ENCODE peak calls at places on chromosomes 2 and 18, in seven cellular contexts. L is GM12865, Z is AG09319, M is neural crest cell, P is GM20000, H is H9, N is left ventricle myocardium inferior. T is an unnamed sample.

GRCh38 chr2:57892920-57893319 is 153.7 kb upstream of the VRK2 start:
- DNase-seq in N (no peak), Z (no peak), L (peak), P (peak), H (no peak), M (no peak), T (no peak)

GRCh38 chr2:161763153-161763552 is 138.9 kb downstream of the SLC4A10 start:
- DNase-seq in P (no peak), L (no peak), Z (no peak), H (no peak), M (no peak), N (no peak), T (no peak)

GRCh38 chr2:20522311-20522710 is 75.4 kb downstream of the RHOB start:
- DNase-seq in N (no peak), L (no peak), Z (no peak), M (no peak), P (no peak), H (no peak), T (no peak)

GRCh38 chr2:8437228-8437948 is 244.5 kb upstream of the ID2 start:
- DNase-seq in L (no peak), P (no peak), Z (no peak), N (no peak), M (no peak), H (no peak), T (no peak)

GRCh38 chr2:139165041-139165440 is 384.9 kb upstream of the NXPH2 start:
- DNase-seq in M (no peak), L (no peak), P (no peak), N (no peak), H (no peak), Z (no peak), T (no peak)

GRCh38 chr18:9260388-9261380 is 73.9 kb upstream of the TWSG1 start:
- DNase-seq in M (no peak), H (no peak), N (no peak), P (no peak), L (no peak), Z (no peak), T (no peak)

GRCh38 chr18:57212678-57213077 is 65.8 kb downstream of the BOD1L2 start:
- DNase-seq in M (no peak), Z (no peak), N (no peak), H (no peak), P (no peak), L (no peak), T (no peak)

GRCh38 chr2:20371656-20372055 is 21.0 kb upstream of the PUM2 start:
- DNase-seq in N (no peak), P (no peak), M (no peak), H (no peak), Z (no peak), L (peak), T (no peak)

GRCh38 chr2:23384551-23385349 is at the start of gene KLHL29:
- DNase-seq in N (peak), M (peak), L (peak), H (peak), Z (no peak), P (peak), T (peak)

GRCh38 chr2:203498161-203498560 is 36.9 kb downstream of the RAPH1 start:
- DNase-seq in L (no peak), P (no peak), H (no peak), N (no peak), M (no peak), Z (no peak), T (no peak)

GRCh38 chr18:32262092-32262491 is 72.3 kb downstream of the MEP1B start:
- DNase-seq in P (no peak), N (no peak), Z (no peak), L (no peak), H (no peak), M (no peak), T (no peak)

GRCh38 chr18:25279133-25279532 is 72.8 kb downstream of the ZNF521 start:
- DNase-seq in P (no peak), M (no peak), H (no peak), L (no peak), Z (no peak), N (no peak), T (no peak)

GRCh38 chr2:36433311-36434217 is 78.0 kb downstream of the CRIM1 start:
- DNase-seq in P (no peak), H (no peak), L (no peak), Z (no peak), M (no peak), N (peak), T (no peak)

GRCh38 chr2:181985632-181986205 is at the start of gene PPP1R1C:
- DNase-seq in H (no peak), L (no peak), P (no peak), Z (no peak), M (no peak), N (no peak), T (no peak)

GRCh38 chr2:109312902-109313301 is 183.9 kb downstream of the SH3RF3 start:
- DNase-seq in Z (no peak), L (no peak), N (no peak), M (no peak), P (no peak), H (no peak), T (no peak)

GRCh38 chr2:38634684-38635083 is 31.2 kb upstream of the GALM start:
- DNase-seq in M (no peak), P (peak), N (no peak), H (no peak), L (peak), Z (no peak), T (no peak)

GRCh38 chr18:59042477-59042842 is 97.2 kb upstream of the SEC11C start:
- DNase-seq in N (no peak), L (no peak), M (no peak), P (no peak), H (no peak), Z (peak), T (no peak)

GRCh38 chr18:5488844-5489243 is 55.0 kb downstream of the EPB41L3 start:
- DNase-seq in N (no peak), M (no peak), L (no peak), P (no peak), H (peak), Z (no peak), T (no peak)

GRCh38 chr2:75403991-75404428 is 156.7 kb downstream of the EVA1A start:
- DNase-seq in L (peak), P (peak), N (no peak), M (no peak), Z (peak), H (peak), T (no peak)

GRCh38 chr2:74048147-74048546 is 63.4 kb downstream of the TET3 start:
- DNase-seq in L (no peak), N (no peak), P (no peak), M (no peak), Z (no peak), H (no peak), T (no peak)

GRCh38 chr2:45698538-45698937 is 47.1 kb downstream of the PRKCE start:
- DNase-seq in M (no peak), H (no peak), N (no peak), P (no peak), Z (no peak), L (no peak), T (no peak)

GRCh38 chr2:118686364-118686763 is 161.1 kb downstream of the EN1 start:
- DNase-seq in H (no peak), N (no peak), L (no peak), Z (peak), P (no peak), M (no peak), T (no peak)

GRCh38 chr2:96477458-96477857 is 27.7 kb downstream of the NEURL3 start:
- DNase-seq in L (no peak), P (no peak), Z (no peak), M (no peak), H (no peak), N (no peak), T (no peak)

GRCh38 chr2:61255580-61256437 is 93.8 kb downstream of the C2orf74 start:
- DNase-seq in Z (peak), N (no peak), H (no peak), P (no peak), M (no peak), L (no peak), T (no peak)

GRCh38 chr2:171237754-171238505 is 77.2 kb upstream of the TLK1 start:
- DNase-seq in Z (no peak), M (no peak), H (no peak), P (no peak), N (no peak), L (no peak), T (no peak)

GRCh38 chr2:3198119-3198518 is 179.5 kb downstream of the EIPR1 start:
- DNase-seq in M (peak), H (peak), L (peak), Z (no peak), P (no peak), N (no peak), T (no peak)

GRCh38 chr2:182148344-182148743 is 162.7 kb downstream of the PPP1R1C start:
- DNase-seq in L (no peak), P (no peak), N (no peak), H (no peak), Z (no peak), M (no peak), T (no peak)

GRCh38 chr2:3147641-3148530 is 229.7 kb downstream of the EIPR1 start:
- DNase-seq in L (no peak), P (no peak), N (no peak), H (no peak), M (no peak), Z (no peak), T (no peak)

GRCh38 chr2:27498975-27499374 is 2.3 kb downstream of the GCKR start:
- DNase-seq in P (no peak), L (no peak), Z (no peak), N (no peak), H (no peak), M (no peak), T (no peak)

GRCh38 chr18:47263197-47263827 is 11.9 kb upstream of the SKOR2 start:
- DNase-seq in N (no peak), P (no peak), L (no peak), H (peak), Z (no peak), M (no peak), T (peak)

GRCh38 chr2:129734343-129735034 is 245.0 kb upstream of the RAB6C start:
- DNase-seq in L (no peak), M (no peak), N (no peak), Z (no peak), P (no peak), H (no peak), T (no peak)

GRCh38 chr2:238790877-238791276 is 57.0 kb upstream of the TWIST2 start:
- DNase-seq in L (no peak), N (no peak), Z (no peak), P (no peak), M (no peak), H (no peak), T (no peak)

GRCh38 chr2:120703330-120703994 is 32.2 kb upstream of the GLI2 start:
- DNase-seq in N (no peak), L (no peak), M (no peak), Z (no peak), H (no peak), P (no peak), T (no peak)

GRCh38 chr2:234178309-234179030 is 128.0 kb downstream of the SPP2 start:
- DNase-seq in L (no peak), Z (no peak), N (no peak), M (no peak), P (no peak), H (no peak), T (no peak)

GRCh38 chr18:14958701-14959100 is 210.7 kb downstream of the ANKRD30B start:
- DNase-seq in P (no peak), L (no peak), H (no peak), Z (no peak), N (no peak), M (no peak), T (no peak)
- TF ChIP-seq CTCF in P (no peak), L (no peak), H (no peak), Z (no peak), N (no peak), M (no peak), T (no peak)

GRCh38 chr18:63445067-63445466 is 22.8 kb upstream of the VPS4B start:
- DNase-seq in M (no peak), P (no peak), H (no peak), N (no peak), L (no peak), Z (no peak), T (no peak)

GRCh38 chr18:63446266-63446665 is 24.0 kb upstream of the VPS4B start:
- DNase-seq in M (no peak), Z (no peak), H (no peak), L (peak), P (no peak), N (no peak), T (no peak)

GRCh38 chr18:63444567-63444966 is 22.3 kb upstream of the VPS4B start:
- DNase-seq in P (peak), H (no peak), L (no peak), N (no peak), Z (peak), M (no peak), T (no peak)

GRCh38 chr18:63440897-63441296 is 18.6 kb upstream of the VPS4B start:
- DNase-seq in M (no peak), H (no peak), P (no peak), N (no peak), Z (no peak), L (peak), T (no peak)

GRCh38 chr18:63443820-63444219 is 21.5 kb upstream of the VPS4B start:
- DNase-seq in L (no peak), P (no peak), M (no peak), H (no peak), N (no peak), Z (no peak), T (no peak)
- TF ChIP-seq CTCF in L (no peak), P (no peak), M (no peak), H (peak), N (no peak), Z (no peak), T (no peak)

GRCh38 chr2:82954868-82955267 is 1504.2 kb downstream of the SUCLG1 start:
- DNase-seq in N (no peak), Z (no peak), L (no peak), H (no peak), P (no peak), M (no peak), T (no peak)

DNA sequence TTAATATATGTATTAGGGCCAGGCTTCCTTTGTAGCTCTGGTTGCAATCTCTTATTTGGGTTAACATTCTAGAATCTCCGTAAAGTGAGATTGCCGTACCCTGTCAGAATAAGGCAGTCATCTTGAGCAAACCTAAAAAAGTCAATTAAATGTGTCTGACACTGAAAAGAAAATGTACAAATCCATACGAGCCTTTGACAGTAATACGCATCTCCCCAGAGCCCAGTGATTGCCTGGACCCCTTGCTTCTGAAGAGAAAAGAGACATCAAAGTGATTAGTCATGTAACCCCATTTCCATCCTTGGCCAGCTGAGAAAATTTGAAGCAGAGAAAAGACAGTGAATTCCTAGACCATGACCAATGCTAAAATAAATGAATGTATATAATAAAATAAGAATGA is 1499.4 kb downstream of the SUCLG1 start:
- DNase-seq in M (no peak), L (no peak), P (no peak), H (no peak), Z (no peak), N (no peak), T (no peak)
- TF ChIP-seq CTCF in M (no peak), L (no peak), P (no peak), H (no peak), Z (no peak), N (no peak), T (no peak)

DNA sequence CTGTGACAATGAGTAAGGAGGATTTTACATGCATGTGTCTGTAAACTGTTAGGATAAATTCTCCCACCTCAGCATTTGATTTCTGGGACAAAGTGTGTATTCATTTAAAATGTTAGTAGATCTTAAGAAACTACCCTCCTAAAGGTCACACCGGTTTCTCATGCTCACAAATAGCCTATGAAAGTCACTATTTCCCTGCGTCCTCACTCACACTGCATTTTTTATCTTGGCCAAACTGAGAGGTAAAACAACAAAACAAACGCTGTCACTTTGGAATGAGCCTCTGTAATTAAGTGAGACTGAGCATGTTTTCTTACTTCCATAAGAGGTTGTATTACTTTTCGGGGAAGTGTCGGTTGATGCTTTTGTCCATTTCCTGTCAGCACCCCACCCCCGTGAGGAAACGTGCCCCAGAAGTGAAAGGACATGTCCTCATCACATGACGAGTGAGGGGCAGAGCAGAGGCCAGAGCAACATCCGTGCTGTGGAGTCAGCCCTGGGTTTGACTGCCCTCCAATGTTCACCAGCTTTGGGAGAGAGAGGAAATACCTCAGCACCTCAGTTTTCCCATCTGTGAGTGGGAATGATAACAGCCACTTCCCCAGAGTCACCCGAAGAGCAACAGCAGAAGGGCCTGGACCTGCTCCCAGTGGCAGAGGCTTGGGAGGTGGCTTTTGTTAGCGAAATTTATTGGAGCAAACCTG is 3.1 kb downstream of the GYPC start:
- DNase-seq in P (peak), M (no peak), Z (no peak), L (peak), H (no peak), N (peak), T (no peak)
- TF ChIP-seq CTCF in P (no peak), M (no peak), Z (no peak), L (no peak), H (no peak), N (no peak), T (no peak)

GRCh38 chr2:207815254-207815653 is 45.5 kb upstream of the FZD5 start:
- DNase-seq in Z (no peak), H (no peak), M (no peak), N (no peak), L (no peak), P (no peak), T (no peak)

GRCh38 chr2:207812858-207813175 is 43.1 kb upstream of the FZD5 start:
- DNase-seq in H (no peak), Z (no peak), M (no peak), N (no peak), L (no peak), P (no peak), T (no peak)

GRCh38 chr2:207813942-207814341 is 44.2 kb upstream of the FZD5 start:
- DNase-seq in L (no peak), M (no peak), Z (no peak), P (no peak), N (no peak), H (peak), T (no peak)

GRCh38 chr2:207812058-207812857 is 42.6 kb upstream of the FZD5 start:
- DNase-seq in M (no peak), N (no peak), H (no peak), P (no peak), Z (no peak), L (no peak), T (no peak)

DNA sequence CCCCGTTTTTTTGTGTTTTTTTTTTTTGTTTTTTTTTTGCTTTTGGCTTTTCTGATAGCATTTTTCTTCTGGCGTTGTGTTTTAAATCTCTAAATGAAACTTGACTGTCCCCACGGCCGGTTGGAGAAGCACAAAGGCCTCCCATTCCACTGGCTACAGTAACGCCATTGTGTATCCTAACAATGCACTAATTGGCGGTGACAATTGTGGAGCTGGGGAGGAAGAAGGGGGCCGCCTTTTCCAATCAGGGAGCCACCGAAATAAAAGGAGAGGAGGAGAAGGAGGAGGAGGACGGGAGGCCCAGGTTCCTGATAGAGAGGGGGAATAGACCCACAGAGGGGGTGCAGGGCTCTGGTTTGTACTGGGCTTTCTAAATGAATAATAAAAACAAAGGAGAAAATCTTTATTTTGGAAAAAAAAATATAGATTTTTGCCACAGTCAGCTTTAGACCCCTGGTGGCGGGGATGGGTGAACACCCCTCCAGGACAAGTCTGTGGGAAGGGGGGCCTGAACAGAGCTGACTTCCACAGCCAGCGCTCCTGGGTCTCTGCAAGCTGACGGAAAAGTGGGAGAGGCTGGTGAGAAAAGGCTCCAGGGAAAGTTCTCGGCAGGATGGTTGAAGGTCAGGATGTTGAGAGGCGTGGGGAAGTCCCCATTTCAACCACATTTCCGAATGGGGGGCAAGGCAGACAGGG is 43.7 kb upstream of the FZD5 start:
- DNase-seq in H (peak), P (no peak), L (no peak), Z (no peak), N (no peak), M (peak), T (no peak)
- TF ChIP-seq CTCF in H (peak), P (no peak), L (no peak), Z (no peak), N (no peak), M (no peak), T (peak)

DNA sequence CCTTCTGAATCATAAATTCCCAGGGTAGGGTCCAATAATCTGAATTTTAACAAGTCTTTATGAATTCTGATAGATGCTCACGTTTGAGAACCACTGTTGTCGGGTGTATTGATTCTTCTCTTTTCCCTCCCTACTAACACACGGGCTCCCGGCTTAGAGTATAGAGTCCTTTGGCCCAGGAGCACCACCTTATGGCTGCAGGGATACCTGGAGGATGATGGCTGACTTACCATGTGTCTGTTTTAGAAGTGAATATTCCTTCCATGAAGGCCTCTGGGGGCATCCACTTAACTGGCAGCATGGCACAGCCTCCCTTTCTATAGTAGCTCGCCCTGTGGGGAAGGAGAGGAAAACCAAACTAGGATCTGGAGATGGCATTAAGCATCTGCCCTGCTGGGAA is 91.7 kb downstream of the CLIP4 start:
- DNase-seq in M (no peak), H (no peak), P (no peak), Z (no peak), L (no peak), N (no peak), T (no peak)
- TF ChIP-seq CTCF in M (no peak), H (peak), P (no peak), Z (no peak), L (no peak), N (no peak), T (no peak)

GRCh38 chr2:33672389-33672788 is 73.3 kb upstream of the FAM98A start:
- DNase-seq in N (no peak), L (no peak), H (no peak), P (no peak), Z (no peak), M (no peak), T (no peak)
- TF ChIP-seq CTCF in N (no peak), L (no peak), H (no peak), P (no peak), Z (no peak), M (no peak), T (no peak)

T was measured in glutamatergic neuron.